ENCODE peak calls at places on chromosomes 7 and 10, in nine cellular contexts. L is cardiac muscle cell, M is nephron progenitor cell, V is glutamatergic neuron, Z is PC-3, C is AG09319, F is neural crest cell, O is psoas muscle, R is lower lobe of right lung. I is an unnamed sample.

GRCh38 chr7:28891192-28891872 is 66.8 kb downstream of the TRIL start:
- DNase-seq in C (no peak), F (no peak), Z (no peak), O (no peak), V (no peak), R (no peak), L (no peak), M (no peak), I (no peak)

GRCh38 chr10:90458054-90458453 is 399.8 kb downstream of the HTR7 start:
- DNase-seq in M (no peak), Z (peak), C (no peak), V (no peak), F (no peak), O (no peak), R (no peak), L (no peak), I (no peak)

GRCh38 chr7:141864765-141865447 is 23.6 kb upstream of the PRSS37 start:
- DNase-seq in F (no peak), Z (no peak), L (no peak), C (no peak), V (no peak), M (no peak), O (no peak), R (no peak), I (no peak)

GRCh38 chr10:84563355-84563754 is 235.0 kb downstream of the CCSER2 start:
- DNase-seq in F (no peak), L (no peak), R (no peak), O (no peak), C (no peak), Z (no peak), V (no peak), M (no peak), I (no peak)

GRCh38 chr10:24603333-24603732 is 120.4 kb downstream of the ARHGAP21 start:
- DNase-seq in Z (peak), C (no peak), F (no peak), O (no peak), L (peak), V (no peak), R (no peak), M (no peak), I (no peak)

GRCh38 chr10:23404461-23404980 is 34.4 kb upstream of the OTUD1 start:
- DNase-seq in L (no peak), O (no peak), M (no peak), V (no peak), Z (no peak), C (no peak), F (no peak), R (no peak), I (no peak)

GRCh38 chr7:16554518-16555236 is 28.1 kb downstream of the LRRC72 start:
- DNase-seq in O (no peak), R (no peak), M (no peak), F (no peak), Z (no peak), C (no peak), L (no peak), V (no peak), I (no peak)

GRCh38 chr7:80279760-80280159 is 145.1 kb downstream of the GNAI1 start:
- DNase-seq in L (peak), Z (no peak), R (no peak), O (no peak), C (no peak), V (no peak), F (no peak), M (no peak), I (no peak)

GRCh38 chr7:26198133-26198780 is 2.3 kb downstream of the HNRNPA2B1 start:
- DNase-seq in V (no peak), Z (peak), F (no peak), O (no peak), C (no peak), L (no peak), M (no peak), R (no peak), I (no peak)

GRCh38 chr7:112449353-112449752 is 907 bp upstream of the IFRD1 start:
- DNase-seq in C (no peak), F (no peak), Z (peak), L (no peak), O (no peak), M (no peak), V (no peak), R (no peak), I (no peak)

GRCh38 chr10:33291053-33291592 is 43.3 kb downstream of the NRP1 start:
- DNase-seq in R (no peak), V (no peak), M (no peak), Z (peak), O (no peak), F (no peak), C (peak), L (peak), I (no peak)

GRCh38 chr7:109456116-109456515 is 886.4 kb downstream of the DNAJB9 start:
- DNase-seq in V (no peak), M (no peak), L (no peak), O (no peak), C (no peak), F (no peak), Z (no peak), R (no peak), I (no peak)

GRCh38 chr10:43114743-43115611 is 23.3 kb upstream of the CSGALNACT2 start:
- DNase-seq in Z (no peak), V (peak), C (no peak), O (peak), F (no peak), R (peak), L (peak), M (no peak), I (no peak)

GRCh38 chr10:79200346-79200745 is 131.6 kb downstream of the ZMIZ1 start:
- DNase-seq in R (no peak), M (no peak), C (no peak), O (no peak), L (no peak), Z (no peak), V (no peak), F (no peak), I (no peak)

GRCh38 chr10:79203833-79204232 is 135.1 kb downstream of the ZMIZ1 start:
- DNase-seq in O (no peak), V (peak), C (no peak), L (no peak), M (no peak), F (no peak), Z (no peak), R (no peak), I (no peak)

GRCh38 chr10:79203014-79203675 is 134.4 kb downstream of the ZMIZ1 start:
- DNase-seq in R (no peak), C (no peak), L (no peak), F (no peak), Z (no peak), V (no peak), O (no peak), M (no peak), I (no peak)

GRCh38 chr10:79201706-79202105 is 132.9 kb downstream of the ZMIZ1 start:
- DNase-seq in C (no peak), V (no peak), R (no peak), F (no peak), M (no peak), Z (no peak), O (no peak), L (no peak), I (no peak)

GRCh38 chr10:79202188-79203013 is 133.6 kb downstream of the ZMIZ1 start:
- DNase-seq in O (no peak), M (peak), L (peak), V (peak), Z (peak), R (peak), F (peak), C (no peak), I (peak)
- TF ChIP-seq CTCF in O (peak), M (peak), L (peak), V (peak), Z (peak), R (peak), F (peak), C (peak), I (peak)

GRCh38 chr10:6917125-6917524 is 337.0 kb upstream of the PRKCQ start:
- DNase-seq in O (no peak), C (no peak), M (no peak), V (no peak), F (no peak), Z (no peak), R (no peak), L (no peak), I (no peak)

GRCh38 chr10:6916601-6917000 is 336.5 kb upstream of the PRKCQ start:
- DNase-seq in Z (no peak), M (no peak), O (no peak), V (no peak), C (no peak), L (no peak), F (no peak), R (no peak), I (no peak)

GRCh38 chr10:6919077-6919476 is 339.0 kb upstream of the PRKCQ start:
- DNase-seq in F (no peak), R (no peak), V (no peak), O (no peak), C (no peak), Z (no peak), L (no peak), M (no peak), I (no peak)

GRCh38 chr10:6920072-6921019 is 340.3 kb upstream of the PRKCQ start:
- DNase-seq in R (peak), C (no peak), O (peak), F (peak), Z (peak), M (peak), L (peak), V (peak), I (peak)

DNA sequence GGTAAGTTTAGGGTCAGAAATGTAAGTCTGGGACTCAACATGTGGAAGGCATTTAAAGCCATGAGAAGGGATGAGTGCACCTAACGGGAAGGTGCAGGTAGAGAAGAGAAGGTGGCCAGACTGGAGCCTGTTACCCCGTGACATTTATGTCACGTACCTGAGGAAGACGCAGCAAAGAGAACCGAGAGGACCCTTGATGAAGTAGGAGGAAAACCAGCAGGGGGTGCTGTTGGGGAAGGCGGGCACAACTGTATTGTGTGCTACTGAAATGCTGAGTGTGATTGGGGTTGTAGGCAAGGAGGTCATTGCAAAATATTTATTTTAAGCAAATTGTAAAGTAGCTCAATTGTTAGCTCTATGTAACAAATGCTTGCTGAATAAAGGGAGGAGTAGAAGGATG is 338.2 kb upstream of the PRKCQ start:
- DNase-seq in Z (no peak), R (peak), O (no peak), F (peak), V (peak), C (no peak), M (peak), L (peak), I (peak)
- TF ChIP-seq CTCF in Z (peak), R (peak), O (peak), F (peak), V (peak), C (peak), M (peak), L (peak), I (peak)

GRCh38 chr10:128185627-128186026 is 59.4 kb upstream of the MKI67 start:
- DNase-seq in Z (no peak), M (no peak), F (no peak), V (no peak), C (no peak), O (no peak), L (no peak), R (no peak), I (no peak)
- TF ChIP-seq CTCF in Z (no peak), M (no peak), F (no peak), V (no peak), C (no peak), O (no peak), L (no peak), R (no peak), I (no peak)

GRCh38 chr10:101028446-101029244 is 2.3 kb downstream of the PDZD7 start:
- DNase-seq in R (no peak), V (no peak), O (peak), F (no peak), Z (no peak), L (no peak), M (no peak), C (no peak), I (no peak)

GRCh38 chr10:101030492-101031127 is 319 bp downstream of the PDZD7 start:
- DNase-seq in R (no peak), L (no peak), O (no peak), F (no peak), Z (peak), C (no peak), V (no peak), M (no peak), I (no peak)

GRCh38 chr10:101031796-101032636 is 982 bp downstream of the SFXN3 start:
- DNase-seq in C (no peak), O (peak), V (peak), L (peak), R (peak), F (no peak), M (peak), Z (peak), I (peak)

GRCh38 chr10:101031128-101031795 is at the start of the genes PDZD7 and SFXN3:
- DNase-seq in F (peak), V (peak), Z (peak), C (peak), M (peak), L (peak), O (peak), R (peak), I (peak)

GRCh38 chr10:101029520-101030309 is 1.2 kb downstream of the PDZD7 start:
- DNase-seq in M (no peak), Z (no peak), O (peak), L (no peak), F (no peak), V (peak), C (no peak), R (no peak), I (peak)
- TF ChIP-seq CTCF in M (peak), Z (no peak), O (no peak), L (peak), F (no peak), V (peak), C (no peak), R (no peak), I (no peak)

DNA sequence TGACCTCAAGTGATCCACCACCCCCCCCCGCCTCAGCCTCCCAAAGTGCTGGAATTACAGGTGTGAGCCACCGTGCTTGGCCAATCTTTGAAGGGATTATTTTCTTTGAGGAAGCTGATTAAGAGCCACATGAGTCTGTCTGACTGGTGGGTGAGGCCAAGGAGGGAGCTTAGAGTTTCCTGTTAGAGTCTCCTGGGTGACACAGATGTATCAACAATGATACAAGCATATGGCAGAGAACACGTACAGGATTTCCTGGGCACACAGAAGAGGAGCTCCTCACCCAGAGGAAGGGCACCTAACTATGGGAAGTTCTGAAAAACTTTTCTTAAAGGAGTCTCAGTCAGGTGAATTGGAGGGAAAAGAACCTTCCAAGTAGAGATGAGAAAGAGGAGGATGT is 69.4 kb downstream of the GOLGA7B start:
- DNase-seq in O (no peak), Z (peak), V (no peak), M (no peak), R (peak), F (no peak), C (no peak), L (no peak), I (no peak)
- TF ChIP-seq CTCF in O (no peak), Z (no peak), V (no peak), M (no peak), R (no peak), F (no peak), C (no peak), L (no peak), I (no peak)

GRCh38 chr7:134347567-134347966 is 30.8 kb upstream of the SLC35B4 start:
- DNase-seq in Z (no peak), L (no peak), C (no peak), F (no peak), R (no peak), M (no peak), V (no peak), O (no peak), I (no peak)
- TF ChIP-seq CTCF in Z (peak), L (no peak), C (peak), F (no peak), R (no peak), M (no peak), V (no peak), O (no peak), I (no peak)

GRCh38 chr7:155598810-155599210 is 45.7 kb upstream of the RBM33 start:
- DNase-seq in C (peak), O (peak), M (peak), Z (peak), R (peak), L (peak), F (peak), V (peak), I (peak)
- TF ChIP-seq CTCF in C (peak), O (peak), M (peak), Z (peak), R (peak), L (peak), F (peak), V (peak), I (peak)

GRCh38 chr7:43114451-43114765 is 2.0 kb downstream of the HECW1 start:
- DNase-seq in F (no peak), O (no peak), L (no peak), C (no peak), Z (no peak), R (no peak), V (no peak), M (no peak), I (no peak)

GRCh38 chr7:43117842-43118241 is 5.4 kb downstream of the HECW1 start:
- DNase-seq in V (no peak), R (no peak), Z (no peak), L (no peak), F (no peak), M (no peak), O (no peak), C (no peak), I (no peak)

GRCh38 chr7:43113622-43114450 is 1.4 kb downstream of the HECW1 start:
- DNase-seq in F (no peak), C (no peak), M (no peak), V (peak), L (no peak), Z (no peak), R (no peak), O (no peak), I (no peak)

GRCh38 chr7:43117025-43117424 is 4.6 kb downstream of the HECW1 start:
- DNase-seq in Z (no peak), L (peak), R (no peak), V (no peak), C (no peak), F (no peak), M (no peak), O (no peak), I (no peak)

GRCh38 chr7:43116451-43116850 is 4.0 kb downstream of the HECW1 start:
- DNase-seq in V (no peak), O (no peak), M (no peak), C (no peak), R (no peak), L (no peak), F (no peak), Z (no peak), I (no peak)
- TF ChIP-seq CTCF in V (no peak), O (no peak), M (no peak), C (no peak), R (no peak), L (no peak), F (no peak), Z (no peak), I (no peak)

GRCh38 chr10:129677377-129677927 is 210.4 kb downstream of the MGMT start:
- DNase-seq in C (no peak), R (no peak), Z (no peak), O (no peak), V (no peak), L (no peak), F (no peak), M (no peak), I (no peak)

GRCh38 chr10:129676014-129676413 is 209.0 kb downstream of the MGMT start:
- DNase-seq in Z (no peak), C (no peak), M (no peak), V (no peak), F (no peak), R (no peak), L (no peak), O (no peak), I (no peak)

GRCh38 chr10:129675027-129675769 is 208.2 kb downstream of the MGMT start:
- DNase-seq in Z (no peak), F (no peak), V (no peak), M (no peak), O (no peak), C (no peak), R (no peak), L (no peak), I (no peak)

GRCh38 chr10:129670124-129670523 is 203.1 kb downstream of the MGMT start:
- DNase-seq in C (no peak), R (no peak), L (no peak), M (no peak), O (no peak), V (no peak), Z (no peak), F (no peak), I (no peak)

DNA sequence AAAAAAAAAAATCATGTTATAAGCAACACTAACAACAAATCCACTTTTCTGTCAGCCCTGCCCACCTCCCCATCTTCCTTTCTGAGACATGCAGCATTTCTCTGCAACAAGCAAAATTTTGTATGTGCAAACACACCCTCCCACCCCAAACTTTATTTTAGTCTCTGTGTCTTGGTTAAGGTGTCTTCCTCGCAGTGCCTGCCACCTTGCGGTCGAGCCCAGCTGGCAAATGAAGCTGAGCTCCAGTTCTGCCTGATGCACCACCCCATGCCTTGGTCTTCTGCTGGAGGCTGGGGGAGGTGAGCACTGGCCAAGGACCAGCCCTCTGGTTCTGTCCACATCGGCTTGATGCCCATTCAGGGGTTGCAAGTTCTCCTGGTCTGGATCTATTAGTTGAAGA is 206.3 kb downstream of the MGMT start:
- DNase-seq in C (no peak), V (no peak), R (no peak), Z (no peak), M (no peak), F (no peak), L (no peak), O (no peak), I (no peak)
- TF ChIP-seq CTCF in C (no peak), V (no peak), R (no peak), Z (no peak), M (no peak), F (no peak), L (no peak), O (no peak), I (no peak)